ENCODE peak calls at places on chromosomes 7 and 10, in five cellular contexts. One of them, this sample, is unnamed.
A peak's percentile ranks its signal among the peaks of the same experiment; 100 is the strongest.

GRCh38 chr7:158244430-158244829 is 343.2 kb downstream of the PTPRN2 start:
- DNase-seq in EH: no peak
- DNase-seq in BJ: no peak
- DNase-seq in GOT3: no peak
- DNase-seq in AG08395: no peak
- DNase-seq in this sample: no peak

GRCh38 chr7:19713676-19714075 is 4.8 kb upstream of the POLR1F start:
- DNase-seq in BJ: no peak
- DNase-seq in EH: peak; percentile 49
- DNase-seq in AG08395: no peak
- DNase-seq in GOT3: peak; percentile 5
- DNase-seq in this sample: no peak

GRCh38 chr10:26890956-26891355 is 30.2 kb upstream of the ABI1 start:
- DNase-seq in GOT3: no peak
- DNase-seq in AG08395: peak; percentile 17
- DNase-seq in BJ: no peak
- DNase-seq in EH: peak; percentile 68
- DNase-seq in this sample: no peak

GRCh38 chr7:93014410-93014809 is 103.4 kb downstream of the SAMD9 start:
- DNase-seq in BJ: no peak
- DNase-seq in GOT3: no peak
- DNase-seq in AG08395: no peak
- DNase-seq in EH: no peak
- DNase-seq in this sample: no peak

GRCh38 chr7:35253680-35254495 is at the start of gene TBX20:
- DNase-seq in EH: peak; percentile 50
- DNase-seq in GOT3: no peak
- DNase-seq in BJ: no peak
- DNase-seq in AG08395: peak; percentile 48
- DNase-seq in this sample: peak; percentile 58

GRCh38 chr10:58919927-58920654 is 256.4 kb upstream of the PHYHIPL start:
- DNase-seq in EH: peak; percentile 86
- DNase-seq in GOT3: no peak
- DNase-seq in AG08395: peak; percentile 66
- DNase-seq in BJ: peak; percentile 53
- DNase-seq in this sample: peak; percentile 29

GRCh38 chr7:154623399-154623798 is 379.5 kb downstream of the PAXIP1 start:
- DNase-seq in EH: no peak
- DNase-seq in AG08395: no peak
- DNase-seq in GOT3: no peak
- DNase-seq in BJ: no peak
- DNase-seq in this sample: no peak

GRCh38 chr10:13080643-13081042 is 19.3 kb upstream of the OPTN start:
- DNase-seq in GOT3: no peak
- DNase-seq in AG08395: no peak
- DNase-seq in BJ: no peak
- DNase-seq in EH: no peak
- DNase-seq in this sample: no peak

GRCh38 chr7:107049480-107049879 is 5.0 kb downstream of the PRKAR2B start:
- DNase-seq in BJ: no peak
- DNase-seq in EH: no peak
- DNase-seq in AG08395: no peak
- DNase-seq in GOT3: no peak
- DNase-seq in this sample: no peak

GRCh38 chr7:84218681-84219080 is 24.1 kb upstream of the SEMA3A start:
- DNase-seq in BJ: no peak
- DNase-seq in AG08395: no peak
- DNase-seq in EH: peak; percentile 76
- DNase-seq in GOT3: no peak
- DNase-seq in this sample: no peak

GRCh38 chr7:2950578-2950977 is 93.1 kb downstream of the CARD11 start:
- DNase-seq in AG08395: no peak
- DNase-seq in GOT3: no peak
- DNase-seq in EH: no peak
- DNase-seq in BJ: no peak
- DNase-seq in this sample: no peak

GRCh38 chr7:33748793-33749192 is 156.5 kb upstream of the BMPER start:
- DNase-seq in EH: no peak
- DNase-seq in AG08395: no peak
- DNase-seq in GOT3: no peak
- DNase-seq in BJ: no peak
- DNase-seq in this sample: no peak

GRCh38 chr10:69976795-69977546 is 75.7 kb upstream of the MACROH2A2 start:
- DNase-seq in AG08395: no peak
- DNase-seq in GOT3: no peak
- DNase-seq in BJ: no peak
- DNase-seq in EH: no peak
- DNase-seq in this sample: peak; percentile 1

GRCh38 chr7:30922596-30922995 is 10.9 kb downstream of the AQP1 start:
- DNase-seq in AG08395: no peak
- DNase-seq in BJ: no peak
- DNase-seq in EH: no peak
- DNase-seq in GOT3: no peak
- DNase-seq in this sample: no peak

GRCh38 chr7:133391220-133391619 is 138.3 kb downstream of the EXOC4 start:
- DNase-seq in BJ: no peak
- DNase-seq in GOT3: no peak
- DNase-seq in AG08395: no peak
- DNase-seq in EH: no peak
- DNase-seq in this sample: no peak